ENCODE peak calls at places on chromosomes 11 and 22, in ten cellular contexts. K, E, V, I, C, M, J, T, O and F are unnamed samples.
A peak's percentile ranks its signal among the peaks of the same experiment; 100 is the strongest.

GRCh38 chr11:20250644-20251247 is 90.5 kb upstream of the DBX1 start:
- DNase-seq in J (no peak), T (no peak), C (no peak), E (no peak), M (no peak), O (no peak), V (no peak), I (no peak), K (no peak), F (no peak)

GRCh38 chr22:49810363-49811013 is 17.2 kb downstream of the BRD1 start:
- DNase-seq in E (no peak), C (no peak), T (no peak), O (no peak), V (no peak), J (peak; percentile 52), M (no peak), K (no peak), I (peak; percentile 57), F (no peak)

GRCh38 chr22:47784991-47785390 is 1022.5 kb downstream of the TBC1D22A start:
- DNase-seq in E (no peak), M (no peak), K (no peak), C (no peak), O (no peak), J (no peak), I (no peak), T (no peak), V (no peak), F (no peak)

GRCh38 chr11:110857885-110858555 is 145.8 kb upstream of the ARHGAP20 start:
- DNase-seq in E (no peak), V (no peak), M (no peak), O (no peak), I (peak; percentile 25), J (peak; percentile 93), T (no peak), K (no peak), C (peak; percentile 17), F (no peak)

GRCh38 chr22:36617694-36618522 is 85.6 kb downstream of the CACNG2 start:
- DNase-seq in I (no peak), C (no peak), V (no peak), O (peak; percentile 39), K (no peak), M (no peak), E (no peak), T (no peak), J (no peak), F (no peak)

GRCh38 chr22:44448271-44448780 is 49.7 kb downstream of the RTL6 start:
- DNase-seq in E (no peak), T (no peak), I (peak; percentile 96), K (no peak), C (peak; percentile 90), J (peak; percentile 90), V (peak; percentile 92), O (peak; percentile 43), M (no peak), F (peak; percentile 98)

GRCh38 chr11:47918882-47919495 is 61.4 kb upstream of the PTPRJ start:
- DNase-seq in T (no peak), M (no peak), E (no peak), C (no peak), K (no peak), V (peak; percentile 76), I (peak; percentile 43), J (peak; percentile 51), O (no peak), F (peak; percentile 74)

GRCh38 chr11:58926251-58926650 is 13.0 kb upstream of the GLYATL1 start:
- DNase-seq in K (no peak), C (no peak), E (no peak), O (no peak), V (peak; percentile 33), I (no peak), M (no peak), J (peak; percentile 12), T (no peak), F (peak; percentile 31)

GRCh38 chr22:43840851-43841250 is 21.5 kb downstream of the SULT4A1 start:
- DNase-seq in V (no peak), C (no peak), T (no peak), E (no peak), M (no peak), K (no peak), I (no peak), J (no peak), O (no peak), F (no peak)